ENCODE peak calls at places on chromosomes 6 and 20, in ten cellular contexts. R is left lung; Z is sigmoid colon; B is CD4-positive, alpha-beta T cell; F is IMR-90; A is spleen; S is coronary artery; J is MM.1S; O is brain microvascular endothelial cell; C is AG04450. T is an unnamed sample.
A peak's percentile ranks its signal among the peaks of the same experiment; 100 is the strongest.

GRCh38 chr6:69953491-69953890 is 87.1 kb downstream of the COL19A1 start:
- DNase-seq in B (no peak), A (no peak), J (no peak), O (no peak), R (no peak), C (no peak), Z (no peak), S (no peak), F (no peak), T (no peak)

GRCh38 chr6:157531169-157531985 is 150.4 kb downstream of the ZDHHC14 start:
- DNase-seq in J (no peak), F (no peak), C (no peak), R (no peak), O (no peak), S (no peak), Z (no peak), B (no peak), A (no peak), T (peak; percentile 18)

GRCh38 chr20:3084283-3084985 is at the start of gene AVP:
- DNase-seq in S (no peak), Z (no peak), B (no peak), O (no peak), C (no peak), F (no peak), J (no peak), R (no peak), A (no peak), T (no peak)

GRCh38 chr6:53107091-53107490 is 41.5 kb downstream of the GCM1 start:
- DNase-seq in F (peak; percentile 50), R (no peak), C (no peak), B (no peak), O (no peak), J (no peak), Z (no peak), S (no peak), A (no peak), T (no peak)

GRCh38 chr6:134878136-134878535 is 71.8 kb downstream of the ALDH8A1 start:
- DNase-seq in Z (no peak), S (no peak), B (no peak), J (no peak), A (no peak), C (no peak), F (no peak), O (peak; percentile 14), R (no peak), T (no peak)

GRCh38 chr6:145189836-145190235 is 545.5 kb downstream of the EPM2A start:
- DNase-seq in F (no peak), R (no peak), J (no peak), C (no peak), Z (no peak), B (no peak), S (no peak), O (no peak), A (no peak), T (no peak)

GRCh38 chr6:63897459-63897858 is 261.9 kb downstream of the PHF3 start:
- DNase-seq in J (no peak), Z (no peak), R (no peak), O (peak; percentile 2), C (peak; percentile 48), F (peak; percentile 86), S (no peak), B (no peak), A (no peak), T (no peak)

GRCh38 chr6:36355819-36356218 is 19.1 kb upstream of the BNIP5 start:
- DNase-seq in Z (no peak), R (no peak), J (no peak), F (no peak), B (no peak), S (no peak), A (no peak), O (no peak), C (no peak), T (no peak)

GRCh38 chr20:24833592-24833991 is 115.5 kb upstream of the CST7 start:
- DNase-seq in F (no peak), R (no peak), C (no peak), J (no peak), B (no peak), O (no peak), A (no peak), Z (no peak), S (no peak), T (no peak)

GRCh38 chr20:38840053-38840893 is 34.8 kb downstream of the PPP1R16B start:
- DNase-seq in S (peak; percentile 46), R (no peak), A (no peak), B (no peak), Z (no peak), F (no peak), O (no peak), J (no peak), C (no peak), T (no peak)

GRCh38 chr6:151095538-151096254 is 144.1 kb upstream of the AKAP12 start:
- DNase-seq in J (no peak), R (no peak), Z (no peak), C (no peak), B (no peak), F (no peak), O (no peak), A (no peak), S (no peak), T (no peak)

GRCh38 chr6:83062225-83062624 is 3.4 kb downstream of the UBE3D start:
- DNase-seq in J (no peak), B (no peak), R (no peak), O (peak; percentile 65), S (no peak), F (peak; percentile 67), C (no peak), A (no peak), Z (no peak), T (no peak)

GRCh38 chr6:20211941-20212391 is 303 bp downstream of the MBOAT1 start:
- DNase-seq in S (no peak), A (no peak), Z (no peak), R (no peak), J (peak; percentile 27), F (no peak), O (no peak), C (no peak), B (peak; percentile 8), T (no peak)

GRCh38 chr6:26660096-26660425 is 515 bp upstream of the ZNF322 start:
- DNase-seq in C (no peak), A (no peak), J (peak; percentile 57), F (peak; percentile 33), B (no peak), Z (no peak), O (peak; percentile 34), S (no peak), R (no peak), T (no peak)

GRCh38 chr6:105794870-105795269 is 291.3 kb upstream of the PRDM1 start:
- DNase-seq in C (no peak), A (no peak), F (no peak), J (no peak), S (no peak), R (no peak), B (no peak), O (no peak), Z (no peak), T (no peak)

GRCh38 chr6:113654396-113654795 is 202.7 kb upstream of the MARCKS start:
- DNase-seq in Z (peak; percentile 86), F (peak; percentile 30), O (peak; percentile 52), B (no peak), S (peak; percentile 95), J (no peak), C (no peak), A (no peak), R (peak; percentile 84), T (no peak)

GRCh38 chr6:39143238-39143930 is 28.4 kb upstream of the SAYSD1 start:
- DNase-seq in B (peak; percentile 9), J (no peak), Z (no peak), R (no peak), S (no peak), O (no peak), C (no peak), F (no peak), A (no peak), T (no peak)

GRCh38 chr6:144158133-144158532 is 7.8 kb downstream of the STX11 start:
- DNase-seq in Z (no peak), C (peak; percentile 29), B (no peak), A (no peak), O (peak; percentile 94), J (no peak), R (no peak), S (no peak), F (peak; percentile 88), T (no peak)

GRCh38 chr6:116847234-116847633 is 18.4 kb upstream of the GPRC6A start:
- DNase-seq in R (no peak), B (no peak), A (no peak), O (no peak), F (peak; percentile 41), S (no peak), C (no peak), Z (no peak), J (peak; percentile 40), T (no peak)

DNA sequence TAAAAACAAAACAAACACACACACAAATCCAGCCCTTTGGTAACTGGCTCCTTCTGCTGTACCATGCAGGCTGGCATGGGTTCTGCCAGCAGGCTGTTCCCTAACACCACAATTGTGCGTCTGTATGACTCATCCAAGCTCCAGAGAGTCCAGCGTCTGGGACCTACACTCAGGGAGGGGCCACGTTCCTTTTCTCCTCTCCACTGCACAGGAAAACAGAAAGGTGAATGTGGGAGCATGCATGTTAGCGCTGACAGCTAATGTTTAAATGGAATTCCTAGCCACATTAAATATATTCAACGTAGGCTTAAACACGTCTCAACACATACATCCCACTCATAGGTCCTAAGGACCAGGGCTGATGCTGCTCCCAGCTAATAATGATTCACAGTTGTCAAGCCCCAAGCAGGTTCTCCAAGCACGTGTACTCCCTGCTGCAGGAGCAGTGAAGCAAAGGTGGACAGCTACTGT is 20.7 kb downstream of the MAP1LC3A start:
- DNase-seq in B (no peak), S (peak; percentile 74), A (no peak), J (no peak), F (peak; percentile 82), C (no peak), O (peak; percentile 77), Z (no peak), R (no peak), T (no peak)
- TF ChIP-seq CTCF in B (no peak), S (peak; percentile 45), A (no peak), J (no peak), F (peak; percentile 84), C (peak; percentile 69), O (peak; percentile 85), Z (peak; percentile 53), R (peak; percentile 13), T (no peak)

GRCh38 chr20:59985864-59986263 is 27.6 kb downstream of the CDH26 start:
- DNase-seq in J (no peak), F (no peak), A (no peak), B (no peak), Z (no peak), S (no peak), C (no peak), O (no peak), R (no peak), T (no peak)
- TF ChIP-seq CTCF in J (no peak), F (no peak), A (no peak), B (no peak), Z (no peak), S (no peak), C (no peak), O (no peak), R (no peak), T (no peak)

GRCh38 chr20:30376767-30377658 is 880.5 kb upstream of the DEFB115 start:
- DNase-seq in O (peak; percentile 53), S (peak; percentile 77), C (peak; percentile 37), Z (peak; percentile 76), J (peak; percentile 79), R (peak; percentile 93), B (peak; percentile 85), F (peak; percentile 79), A (peak; percentile 94), T (no peak)
- TF ChIP-seq CTCF in O (peak; percentile 68), S (peak; percentile 30), C (peak; percentile 59), Z (peak; percentile 45), J (peak; percentile 34), R (peak; percentile 28), B (peak; percentile 51), F (peak; percentile 61), A (no peak), T (no peak)

GRCh38 chr6:28496099-28496779 is 19.4 kb downstream of the GPX6 start:
- DNase-seq in S (no peak), C (no peak), B (no peak), J (no peak), O (no peak), A (no peak), F (no peak), Z (no peak), R (no peak), T (no peak)
- TF ChIP-seq CTCF in S (no peak), C (no peak), B (peak; percentile 47), J (peak; percentile 16), O (no peak), A (no peak), F (peak; percentile 17), Z (no peak), R (no peak), T (peak; percentile 39)

T was measured in progenitor cell of endocrine pancreas.